ENCODE peak calls at places on chromosomes 1 and 21, in four cellular contexts. Q is GM12878, U is K562, R is A549. K is an unnamed sample.

GRCh38 chr1:13965770-13966398 is 265.9 kb downstream of the PRDM2 start:
- DNase-seq in Q (no peak), U (peak), R (peak), K (peak)

GRCh38 chr1:23394176-23394575 is 24.5 kb upstream of the ZNF436 start:
- DNase-seq in Q (no peak), U (no peak), R (no peak), K (no peak)

GRCh38 chr1:91020486-91020885 is 1.3 kb downstream of the ZNF644 start:
- DNase-seq in Q (no peak), U (no peak), R (no peak), K (no peak)

GRCh38 chr21:45497846-45498645 is 44.2 kb downstream of the SLC19A1 start:
- DNase-seq in Q (no peak), U (no peak), R (no peak), K (no peak)

GRCh38 chr1:178055093-178055492 is 38.8 kb upstream of the RASAL2 start:
- DNase-seq in Q (no peak), U (no peak), R (peak), K (peak)

GRCh38 chr1:30965914-30966313 is 57.4 kb upstream of the SDC3 start:
- DNase-seq in Q (no peak), U (no peak), R (no peak), K (no peak)

GRCh38 chr1:223745731-223746130 is 33.4 kb downstream of the CAPN2 start:
- DNase-seq in Q (no peak), U (no peak), R (no peak), K (no peak)

GRCh38 chr1:195933816-195934215 is 674.4 kb downstream of the KCNT2 start:
- DNase-seq in Q (no peak), U (no peak), R (no peak), K (no peak)

GRCh38 chr1:6630027-6630426 is 5.4 kb downstream of the THAP3 start:
- DNase-seq in Q (no peak), U (no peak), R (no peak), K (no peak)

GRCh38 chr1:223479261-223479660 is 86.0 kb downstream of the CCDC185 start:
- DNase-seq in Q (no peak), U (no peak), R (no peak), K (no peak)

GRCh38 chr1:6108937-6109636 is 63.4 kb downstream of the KCNAB2 start:
- DNase-seq in Q (no peak), U (no peak), R (peak), K (peak)

GRCh38 chr1:7539772-7540175 is 231.3 kb upstream of the VAMP3 start:
- DNase-seq in Q (no peak), U (peak), R (no peak), K (no peak)

GRCh38 chr1:228392111-228392936 is 14.3 kb downstream of the TRIM11 start:
- DNase-seq in Q (no peak), U (peak), R (no peak), K (no peak)

GRCh38 chr1:202085682-202086373 is 36.9 kb upstream of the GPR37L1 start:
- DNase-seq in Q (no peak), U (no peak), R (no peak), K (peak)

GRCh38 chr21:35646606-35647005 is 413.7 kb downstream of the SETD4 start:
- DNase-seq in Q (no peak), U (no peak), R (no peak), K (no peak)

GRCh38 chr1:116824631-116825399 is 70.6 kb downstream of the CD2 start:
- DNase-seq in Q (no peak), U (no peak), R (no peak), K (no peak)
- TF ChIP-seq CHD4 in Q (no peak), U (no peak), R (no peak), K (no peak)

GRCh38 chr1:200453544-200453905 is 43.7 kb upstream of the ZNF281 start:
- DNase-seq in Q (no peak), U (no peak), R (no peak), K (no peak)

GRCh38 chr1:200448034-200448762 is 38.4 kb upstream of the ZNF281 start:
- DNase-seq in Q (peak), U (no peak), R (no peak), K (no peak)

GRCh38 chr1:200457810-200458209 is 48.0 kb upstream of the ZNF281 start:
- DNase-seq in Q (no peak), U (no peak), R (no peak), K (no peak)

GRCh38 chr1:200454425-200454824 is 44.6 kb upstream of the ZNF281 start:
- DNase-seq in Q (no peak), U (no peak), R (no peak), K (no peak)

GRCh38 chr1:200452850-200453543 is 43.2 kb upstream of the ZNF281 start:
- DNase-seq in Q (no peak), U (no peak), R (no peak), K (no peak)
- TF ChIP-seq CHD4 in Q (no peak), U (no peak), R (no peak), K (no peak)

GRCh38 chr1:184311580-184311979 is 75.2 kb upstream of the C1orf21 start:
- DNase-seq in Q (no peak), U (no peak), R (no peak), K (no peak)

GRCh38 chr1:184310157-184310819 is 76.5 kb upstream of the C1orf21 start:
- DNase-seq in Q (no peak), U (no peak), R (no peak), K (no peak)

GRCh38 chr1:184315254-184315653 is 71.6 kb upstream of the C1orf21 start:
- DNase-seq in Q (no peak), U (no peak), R (no peak), K (no peak)
- TF ChIP-seq CHD4 in Q (no peak), U (no peak), R (no peak), K (no peak)

DNA sequence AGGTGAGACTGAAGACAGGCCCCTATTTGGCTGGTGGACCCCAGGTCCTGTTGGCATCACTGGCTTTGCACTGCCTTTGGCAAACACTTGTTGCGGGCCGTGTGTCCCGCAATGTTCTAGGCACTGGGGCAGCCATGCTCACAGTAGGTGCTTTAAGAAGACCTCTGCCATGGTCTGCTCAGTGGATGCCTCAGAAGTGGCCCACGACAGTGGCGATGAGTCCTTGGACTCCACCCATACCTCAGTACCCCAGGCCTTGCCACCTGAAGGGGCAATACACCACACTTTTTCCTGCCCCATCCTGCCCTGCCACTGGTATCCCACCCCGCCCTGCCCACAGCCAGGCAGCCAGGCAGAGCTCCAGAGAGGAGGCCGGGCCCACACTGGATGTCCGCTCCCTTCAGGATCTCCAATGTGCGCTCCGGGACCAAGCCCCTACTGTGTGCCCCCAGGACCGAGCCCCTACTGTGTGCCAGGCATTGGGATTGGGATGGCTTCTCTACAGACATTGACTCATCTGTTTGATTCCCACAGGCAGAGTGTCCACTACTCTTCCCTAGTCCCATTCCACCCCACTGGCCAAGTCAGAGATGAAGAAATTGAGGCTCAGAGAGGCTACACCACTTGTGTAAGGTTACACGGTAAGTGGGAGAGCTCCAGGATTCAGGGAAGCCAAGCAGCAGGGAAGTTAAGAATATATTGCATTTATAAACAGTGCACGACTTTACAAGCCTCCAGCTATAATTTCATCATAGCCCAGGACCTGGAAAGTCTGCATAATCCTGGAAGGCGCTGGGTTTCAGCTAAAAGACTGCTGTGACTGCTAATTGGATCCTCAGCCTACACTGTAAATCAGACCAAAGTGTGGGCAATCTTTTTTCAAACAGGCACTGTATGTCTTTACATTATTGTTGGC is 101.6 kb downstream of the DMRTB1 start:
- DNase-seq in Q (no peak), U (no peak), R (no peak), K (no peak)
- TF ChIP-seq CHD4 in Q (no peak), U (no peak), R (no peak), K (no peak)

K was measured in HepG2.